ENCODE peak calls at places on chromosomes 4 and X, in four cellular contexts. One of them, this sample, is unnamed.

GRCh38 chr4:59503731-59504130 is 1696.4 kb upstream of the ADGRL3 start:
- DNase-seq in K562: no peak
- DNase-seq in HCT116: no peak
- DNase-seq in H1: no peak
- DNase-seq in this sample: no peak

GRCh38 chr4:1289232-1290164 is at the start of gene MAEA:
- DNase-seq in K562: peak; percentile 100
- DNase-seq in HCT116: peak; percentile 91
- DNase-seq in H1: peak; percentile 95
- DNase-seq in this sample: peak; percentile 100

GRCh38 chrX:150478496-150479492 is 89.6 kb upstream of the MTM1 start:
- DNase-seq in H1: no peak
- DNase-seq in K562: no peak
- DNase-seq in HCT116: no peak
- DNase-seq in this sample: no peak

GRCh38 chr4:154231796-154232478 is 259.7 kb downstream of the DCHS2 start:
- DNase-seq in H1: no peak
- DNase-seq in HCT116: no peak
- DNase-seq in K562: no peak
- DNase-seq in this sample: no peak

GRCh38 chrX:71989768-71990167 is 79.1 kb downstream of the NHSL2 start:
- DNase-seq in H1: no peak
- DNase-seq in HCT116: no peak
- DNase-seq in K562: no peak
- DNase-seq in this sample: no peak

GRCh38 chr4:122874194-122874593 is 47.6 kb downstream of the FGF2 start:
- DNase-seq in K562: no peak
- DNase-seq in HCT116: no peak
- DNase-seq in H1: no peak
- DNase-seq in this sample: no peak

GRCh38 chrX:151984891-151985290 is 10.4 kb upstream of the GABRE start:
- DNase-seq in H1: no peak
- DNase-seq in HCT116: no peak
- DNase-seq in K562: no peak
- DNase-seq in this sample: no peak

GRCh38 chrX:8730812-8731578 is 942 bp downstream of the ANOS1 start:
- DNase-seq in HCT116: no peak
- DNase-seq in K562: no peak
- DNase-seq in H1: no peak
- DNase-seq in this sample: no peak

GRCh38 chr4:978957-979701 is 5.8 kb upstream of the DGKQ start:
- DNase-seq in K562: no peak
- DNase-seq in H1: no peak
- DNase-seq in HCT116: no peak
- DNase-seq in this sample: no peak

GRCh38 chrX:68196939-68197791 is 236.1 kb downstream of the OPHN1 start:
- DNase-seq in HCT116: peak; percentile 37
- DNase-seq in H1: peak; percentile 33
- DNase-seq in K562: peak; percentile 63
- DNase-seq in this sample: peak; percentile 70
- TF ChIP-seq JUND in HCT116: no peak
- TF ChIP-seq JUND in H1: no peak
- TF ChIP-seq JUND in K562: no peak
- TF ChIP-seq JUND in this sample: no peak

DNA sequence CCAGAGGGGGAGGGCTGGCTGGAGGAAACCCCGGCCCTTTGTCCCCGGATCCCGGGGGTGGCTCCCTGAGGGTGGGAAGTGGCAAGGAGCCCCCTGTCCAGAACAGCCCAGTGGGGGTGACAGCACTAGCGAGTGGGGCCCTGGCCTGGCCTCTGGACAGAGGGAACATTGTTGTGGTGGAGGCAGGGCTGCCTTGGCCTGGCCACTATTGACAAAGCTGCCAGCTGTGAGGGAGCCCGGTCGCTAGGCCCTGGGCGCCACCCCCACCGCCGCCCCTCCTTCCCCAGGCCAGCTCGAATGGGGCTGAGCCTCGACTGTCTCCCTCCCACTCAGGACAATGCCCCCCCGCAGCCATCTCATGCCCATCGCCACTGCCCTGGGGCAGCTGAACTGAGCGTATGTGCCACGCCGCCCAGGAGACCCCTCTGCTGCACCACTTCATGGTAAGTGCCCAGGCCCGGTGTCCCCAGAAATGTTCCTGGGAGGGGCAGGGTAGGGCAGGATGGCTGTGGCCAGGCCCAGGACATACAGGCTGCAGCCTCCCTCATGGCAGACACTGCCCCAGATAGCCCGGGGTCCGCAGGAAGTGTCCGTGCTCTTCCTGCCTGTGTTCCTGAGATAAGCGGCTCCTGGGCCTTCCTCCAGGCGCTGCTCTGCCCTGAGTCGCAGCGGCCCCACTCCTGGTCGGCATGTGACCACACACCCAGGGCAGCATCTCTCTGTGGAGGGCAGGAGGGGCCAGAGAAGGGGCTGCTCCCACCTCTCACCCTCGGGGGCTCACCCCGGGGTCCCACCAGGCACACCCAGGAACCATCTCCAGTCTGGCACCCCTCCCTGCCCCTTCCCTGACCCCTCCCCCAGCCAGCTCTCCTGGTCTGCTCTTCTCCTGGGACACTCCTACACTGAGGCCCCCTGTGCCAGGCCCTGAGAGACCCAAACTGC is 1.4 kb downstream of the PLXNB3 start:
- DNase-seq in H1: no peak
- DNase-seq in K562: peak; percentile 90
- DNase-seq in HCT116: no peak
- DNase-seq in this sample: no peak
- TF ChIP-seq JUND in H1: no peak
- TF ChIP-seq JUND in K562: peak; percentile 45
- TF ChIP-seq JUND in HCT116: no peak
- TF ChIP-seq JUND in this sample: no peak

GRCh38 chrX:24190500-24191156 is 41.1 kb downstream of the ZFX start:
- DNase-seq in K562: no peak
- DNase-seq in HCT116: no peak
- DNase-seq in H1: no peak
- DNase-seq in this sample: no peak
- TF ChIP-seq JUND in K562: no peak
- TF ChIP-seq JUND in HCT116: no peak
- TF ChIP-seq JUND in H1: no peak
- TF ChIP-seq JUND in this sample: no peak

GRCh38 chr4:109708435-109708834 is 5.2 kb upstream of the CASP6 start:
- DNase-seq in K562: no peak
- DNase-seq in HCT116: no peak
- DNase-seq in H1: no peak
- DNase-seq in this sample: no peak

GRCh38 chr4:109702950-109703663 is at the start of gene CASP6:
- DNase-seq in HCT116: peak; percentile 51
- DNase-seq in K562: peak; percentile 83
- DNase-seq in H1: peak; percentile 90
- DNase-seq in this sample: peak; percentile 72

GRCh38 chr4:109701566-109702399 is 1.5 kb downstream of the CASP6 start:
- DNase-seq in HCT116: no peak
- DNase-seq in K562: peak; percentile 35
- DNase-seq in H1: peak; percentile 52
- DNase-seq in this sample: peak; percentile 5

GRCh38 chr4:109699553-109700225 is 3.6 kb downstream of the CASP6 start:
- DNase-seq in H1: no peak
- DNase-seq in HCT116: no peak
- DNase-seq in K562: no peak
- DNase-seq in this sample: no peak

GRCh38 chr4:109703664-109704351 is 563 bp upstream of the CASP6 start:
- DNase-seq in K562: no peak
- DNase-seq in H1: no peak
- DNase-seq in HCT116: no peak
- DNase-seq in this sample: no peak
- TF ChIP-seq JUND in K562: no peak
- TF ChIP-seq JUND in H1: no peak
- TF ChIP-seq JUND in HCT116: no peak
- TF ChIP-seq JUND in this sample: no peak

GRCh38 chrX:29687687-29688086 is 527.7 kb upstream of the MAGEB2 start:
- DNase-seq in HCT116: no peak
- DNase-seq in K562: no peak
- DNase-seq in H1: no peak
- DNase-seq in this sample: no peak
- TF ChIP-seq JUND in HCT116: no peak
- TF ChIP-seq JUND in K562: no peak
- TF ChIP-seq JUND in H1: no peak
- TF ChIP-seq JUND in this sample: no peak

DNA sequence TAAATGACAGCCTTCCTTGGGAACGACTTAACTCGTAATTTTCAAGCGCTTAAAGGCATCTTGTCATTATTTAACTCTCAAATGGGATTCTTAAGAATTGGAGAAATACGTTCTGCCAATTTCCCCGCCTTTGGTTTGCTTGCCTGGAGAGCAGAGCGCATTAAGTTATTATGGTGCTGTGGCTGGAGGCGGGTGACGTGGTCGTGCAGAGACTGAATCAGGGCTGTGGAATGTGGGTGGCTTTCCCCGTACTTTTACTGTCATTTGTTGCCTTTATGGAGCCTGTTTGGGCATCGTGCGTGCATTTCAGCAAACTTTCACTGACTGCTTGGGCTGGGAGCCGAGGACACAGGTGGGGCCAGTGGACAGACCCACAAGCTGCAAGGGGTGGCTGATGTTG is 79.0 kb upstream of the PSAPL1 start:
- DNase-seq in HCT116: no peak
- DNase-seq in K562: no peak
- DNase-seq in H1: no peak
- DNase-seq in this sample: no peak
- TF ChIP-seq JUND in HCT116: no peak
- TF ChIP-seq JUND in K562: no peak
- TF ChIP-seq JUND in H1: no peak
- TF ChIP-seq JUND in this sample: no peak

GRCh38 chr4:88618782-88619485 is 26.7 kb downstream of the HERC3 start:
- DNase-seq in HCT116: no peak
- DNase-seq in K562: no peak
- DNase-seq in H1: no peak
- DNase-seq in this sample: no peak

GRCh38 chr4:88621763-88622327 is 29.6 kb downstream of the HERC3 start:
- DNase-seq in H1: no peak
- DNase-seq in K562: no peak
- DNase-seq in HCT116: no peak
- DNase-seq in this sample: no peak

GRCh38 chr4:88628746-88629145 is 36.5 kb downstream of the HERC3 start:
- DNase-seq in H1: no peak
- DNase-seq in K562: no peak
- DNase-seq in HCT116: no peak
- DNase-seq in this sample: no peak

GRCh38 chr4:88619973-88620372 is 27.7 kb downstream of the HERC3 start:
- DNase-seq in H1: no peak
- DNase-seq in HCT116: no peak
- DNase-seq in K562: no peak
- DNase-seq in this sample: no peak

GRCh38 chr4:88623097-88623496 is 30.8 kb downstream of the HERC3 start:
- DNase-seq in HCT116: no peak
- DNase-seq in K562: no peak
- DNase-seq in H1: no peak
- DNase-seq in this sample: no peak
- TF ChIP-seq JUND in HCT116: no peak
- TF ChIP-seq JUND in K562: no peak
- TF ChIP-seq JUND in H1: no peak
- TF ChIP-seq JUND in this sample: no peak